ENCODE peak calls at places on chromosomes 12 and 14, in five cellular contexts. F, V, D, I and K are unnamed samples.

GRCh38 chr12:104998423-104999346 is 12.6 kb downstream of the NOPCHAP1 start:
- DNase-seq in F (peak), V (peak), D (no peak), I (peak), K (no peak)

GRCh38 chr12:116955382-116956021 is 44.8 kb downstream of the FBXW8 start:
- DNase-seq in F (no peak), V (peak), D (peak), I (peak), K (no peak)

GRCh38 chr12:101414533-101415119 is 7.1 kb upstream of the ARL1 start:
- DNase-seq in F (no peak), V (no peak), D (peak), I (no peak), K (no peak)

GRCh38 chr12:46830731-46831334 is 5.0 kb upstream of the SLC38A4 start:
- DNase-seq in F (no peak), V (no peak), D (peak), I (no peak), K (no peak)

GRCh38 chr14:92501891-92502351 is 11.7 kb upstream of the RIN3 start:
- DNase-seq in F (no peak), V (no peak), D (peak), I (no peak), K (peak)

GRCh38 chr12:108482717-108483212 is 32.3 kb upstream of the FICD start:
- DNase-seq in F (no peak), V (no peak), D (no peak), I (no peak), K (peak)

GRCh38 chr12:127548123-127548553 is 718.8 kb upstream of the TMEM132C start:
- DNase-seq in F (no peak), V (no peak), D (no peak), I (no peak), K (no peak)

GRCh38 chr14:74988131-74988530 is 14.6 kb upstream of the EIF2B2 start:
- DNase-seq in F (no peak), V (no peak), D (peak), I (no peak), K (peak)

GRCh38 chr14:37655418-37655817 is 60.0 kb downstream of the TTC6 start:
- DNase-seq in F (no peak), V (no peak), D (no peak), I (no peak), K (no peak)

GRCh38 chr14:50521912-50522341 is 10.4 kb downstream of the MAP4K5 start:
- DNase-seq in F (no peak), V (no peak), D (no peak), I (no peak), K (no peak)

GRCh38 chr12:30694412-30694955 is 1.2 kb downstream of the IPO8 start:
- DNase-seq in F (no peak), V (no peak), D (peak), I (no peak), K (no peak)

GRCh38 chr12:69630191-69630590 is 19.5 kb upstream of the LRRC10 start:
- DNase-seq in F (no peak), V (no peak), D (no peak), I (no peak), K (no peak)

DNA sequence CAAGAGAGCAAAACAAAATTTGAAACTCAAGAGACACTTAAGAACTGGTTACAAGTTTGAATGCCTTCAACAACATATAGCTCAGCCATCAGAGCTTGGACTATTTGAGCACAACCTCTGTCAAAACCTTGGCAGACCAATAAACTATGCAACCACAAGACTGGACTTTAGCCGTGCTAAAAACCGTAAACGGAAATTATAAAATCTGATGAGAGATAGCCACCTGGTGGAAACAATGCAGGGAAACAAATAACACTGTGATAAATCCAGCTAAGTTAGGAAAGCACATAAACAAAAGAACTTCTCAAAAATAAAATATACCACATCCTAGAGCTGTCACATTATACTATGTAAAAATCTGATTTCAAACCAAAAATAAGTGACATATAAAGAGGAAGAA is 1074.2 kb upstream of the NOVA1 start:
- DNase-seq in F (no peak), V (no peak), D (no peak), I (no peak), K (no peak)
- H3K4me3 ChIP-seq in F (no peak), V (no peak), D (no peak), I (no peak), K (no peak)

GRCh38 chr14:95034806-95035205 is 122.5 kb downstream of the DICER1 start:
- DNase-seq in F (no peak), V (no peak), D (no peak), I (no peak), K (peak)

GRCh38 chr14:95039259-95039992 is 117.9 kb downstream of the DICER1 start:
- DNase-seq in F (peak), V (peak), D (no peak), I (no peak), K (peak)

GRCh38 chr14:95039993-95040348 is 117.4 kb downstream of the DICER1 start:
- DNase-seq in F (peak), V (peak), D (no peak), I (no peak), K (peak)

GRCh38 chr14:95038521-95039250 is 118.6 kb downstream of the DICER1 start:
- DNase-seq in F (no peak), V (no peak), D (no peak), I (no peak), K (peak)

DNA sequence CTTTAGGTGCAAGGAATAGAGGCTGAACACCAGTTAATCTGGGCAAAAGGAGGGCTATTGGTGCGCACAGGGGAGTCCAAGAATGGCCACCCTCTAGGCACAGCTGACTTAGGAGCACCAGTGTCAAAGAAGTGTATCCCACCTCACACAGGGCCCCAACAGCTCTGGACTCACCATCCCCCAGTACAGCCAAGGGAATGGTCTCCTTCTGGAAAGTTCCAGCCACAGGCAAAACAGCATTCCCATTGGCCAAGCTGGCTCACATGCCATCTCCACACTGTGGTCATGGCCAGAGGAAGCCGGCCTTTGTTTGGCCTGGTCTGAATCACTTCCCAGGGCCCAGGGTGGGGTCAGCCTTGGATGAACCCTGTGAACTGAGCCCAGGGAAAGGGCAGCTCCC is 120.1 kb downstream of the DICER1 start:
- DNase-seq in F (no peak), V (no peak), D (no peak), I (no peak), K (peak)
- TF ChIP-seq CTCF in F (no peak), V (no peak), D (no peak), I (no peak), K (no peak)

DNA sequence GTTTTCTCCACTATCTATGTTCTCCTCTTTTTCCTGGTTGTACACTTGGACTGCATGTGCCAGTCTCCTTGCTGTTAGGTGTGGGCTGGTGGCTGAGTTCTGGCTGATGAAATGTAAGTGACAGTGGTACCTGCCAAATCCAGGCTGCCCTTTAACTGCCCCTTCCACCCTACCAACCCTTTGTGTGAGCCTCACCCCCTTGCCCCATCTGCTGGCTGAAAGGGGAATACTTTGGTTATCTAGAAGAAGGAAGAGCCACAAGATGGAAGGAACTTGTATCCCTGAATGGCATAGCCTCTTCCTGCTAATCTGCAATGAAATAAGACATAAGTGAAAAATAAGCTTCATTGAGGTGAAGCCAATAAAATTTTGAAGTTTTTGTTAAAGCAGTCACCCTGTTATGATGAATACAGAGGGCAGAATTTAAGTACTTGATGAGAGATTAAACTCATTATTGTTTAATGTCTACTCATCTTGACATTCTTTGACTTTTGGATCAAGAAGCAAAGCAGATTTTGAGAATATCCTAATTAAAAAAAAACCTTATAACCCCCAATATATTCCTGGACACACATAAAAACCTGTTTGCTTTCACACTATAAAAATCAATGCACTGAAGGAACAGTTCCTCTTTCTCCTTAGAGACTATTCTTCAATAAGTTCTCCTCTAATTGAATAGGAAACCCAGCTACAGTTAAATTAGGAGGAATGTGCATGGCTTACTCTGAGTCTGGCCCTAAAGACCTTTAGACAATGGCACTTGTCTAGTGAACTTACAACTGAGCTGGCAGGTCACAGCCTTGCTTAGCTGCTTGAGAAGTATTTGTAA is 262.6 kb upstream of the BTG1 start:
- DNase-seq in F (no peak), V (peak), D (peak), I (no peak), K (no peak)
- H3K27ac ChIP-seq in F (no peak), V (no peak), D (no peak), I (no peak), K (no peak)

GRCh38 chr14:100372357-100373048 is 49.4 kb downstream of the SLC25A47 start:
- DNase-seq in F (no peak), V (no peak), D (no peak), I (no peak), K (no peak)
- H3K4me3 ChIP-seq in F (no peak), V (no peak), D (no peak), I (peak), K (no peak)

GRCh38 chr12:122306407-122306806 is 40.1 kb upstream of the VPS33A start:
- DNase-seq in F (no peak), V (no peak), D (no peak), I (no peak), K (no peak)
- TF ChIP-seq CTCF in F (no peak), V (no peak), D (no peak), I (no peak), K (no peak)

GRCh38 chr12:45663452-45663851 is 66.1 kb upstream of the ARID2 start:
- DNase-seq in F (no peak), V (no peak), D (no peak), I (no peak), K (no peak)
- H3K27ac ChIP-seq in F (no peak), V (no peak), D (no peak), I (no peak), K (no peak)

GRCh38 chr14:94397899-94398479 is 9.6 kb upstream of the SERPINA1 start:
- DNase-seq in F (no peak), V (no peak), D (no peak), I (no peak), K (no peak)
- H3K4me3 ChIP-seq in F (no peak), V (no peak), D (no peak), I (no peak), K (no peak)